ENCODE peak calls at places on chromosome 7, in six cellular contexts. G is IMR-90, E is AG09309, I is psoas muscle, L is neural progenitor cell, F is left ventricle myocardium inferior. U is an unnamed sample.

GRCh38 chr7:130699686-130700085 is 13.3 kb upstream of the TSGA13 start:
- DNase-seq in G (no peak), F (no peak), I (no peak), L (no peak), E (no peak), U (no peak)

GRCh38 chr7:48665361-48666135 is 258.8 kb upstream of the CDC14C start:
- DNase-seq in G (no peak), F (no peak), L (no peak), I (no peak), E (no peak), U (no peak)

GRCh38 chr7:10022957-10023356 is 950.7 kb upstream of the PHF14 start:
- DNase-seq in G (no peak), E (no peak), L (peak), I (no peak), F (no peak), U (peak)

GRCh38 chr7:2643386-2644229 is 11.8 kb downstream of the TTYH3 start:
- DNase-seq in L (no peak), E (no peak), I (no peak), F (no peak), G (no peak), U (no peak)

GRCh38 chr7:44325811-44326241 is 432 bp upstream of the CAMK2B start:
- DNase-seq in F (no peak), L (peak), G (no peak), E (no peak), I (no peak), U (no peak)

GRCh38 chr7:23266918-23267317 is 20.3 kb downstream of the GPNMB start:
- DNase-seq in F (no peak), I (no peak), G (no peak), L (no peak), E (no peak), U (no peak)

GRCh38 chr7:36289833-36290661 is 99.6 kb upstream of the ANLN start:
- DNase-seq in I (no peak), L (no peak), F (no peak), E (no peak), G (no peak), U (no peak)

GRCh38 chr7:7695418-7695817 is 23.0 kb downstream of the RPA3 start:
- DNase-seq in F (no peak), E (no peak), L (no peak), G (no peak), I (no peak), U (no peak)

GRCh38 chr7:135414850-135415439 is 95.0 kb downstream of the CNOT4 start:
- DNase-seq in G (peak), F (no peak), E (peak), L (peak), I (no peak), U (peak)

GRCh38 chr7:79909124-79909641 is 225.4 kb upstream of the GNAI1 start:
- DNase-seq in G (no peak), I (no peak), F (no peak), L (no peak), E (no peak), U (no peak)

GRCh38 chr7:128530855-128531104 is 54.2 kb downstream of the METTL2B start:
- DNase-seq in I (no peak), F (no peak), G (no peak), L (no peak), E (no peak), U (peak)

GRCh38 chr7:74598558-74598957 is 59.0 kb upstream of the GTF2I start:
- DNase-seq in E (peak), G (peak), F (no peak), L (no peak), I (no peak), U (no peak)

GRCh38 chr7:132650498-132650897 is 74.2 kb upstream of the PLXNA4 start:
- DNase-seq in E (peak), G (peak), I (no peak), F (no peak), L (no peak), U (peak)

GRCh38 chr7:54544356-54545240 is 2.4 kb downstream of the VSTM2A start:
- DNase-seq in E (no peak), G (no peak), L (peak), F (no peak), I (no peak), U (no peak)

GRCh38 chr7:8418627-8419245 is 14.7 kb upstream of the NXPH1 start:
- DNase-seq in G (peak), L (peak), E (peak), F (no peak), I (no peak), U (peak)

GRCh38 chr7:51354434-51354833 is 37.8 kb upstream of the COBL start:
- DNase-seq in G (no peak), E (no peak), I (no peak), F (no peak), L (no peak), U (no peak)

GRCh38 chr7:93147358-93147757 is 827 bp downstream of the SAMD9L start:
- DNase-seq in L (no peak), I (no peak), G (peak), F (peak), E (no peak), U (peak)

GRCh38 chr7:98733036-98733435 is 116.0 kb downstream of the NPTX2 start:
- DNase-seq in L (peak), E (no peak), I (no peak), G (peak), F (no peak), U (peak)

GRCh38 chr7:73718905-73719805 is at the start of gene STX1A:
- DNase-seq in F (peak), E (no peak), G (peak), I (peak), L (peak), U (peak)

GRCh38 chr7:122299624-122299934 is 5.0 kb downstream of the FEZF1 start:
- DNase-seq in L (peak), F (no peak), E (no peak), I (no peak), G (no peak), U (peak)
- H3K4me3 ChIP-seq in L (peak), F (peak), E (no peak), I (peak), G (no peak), U (peak)

DNA sequence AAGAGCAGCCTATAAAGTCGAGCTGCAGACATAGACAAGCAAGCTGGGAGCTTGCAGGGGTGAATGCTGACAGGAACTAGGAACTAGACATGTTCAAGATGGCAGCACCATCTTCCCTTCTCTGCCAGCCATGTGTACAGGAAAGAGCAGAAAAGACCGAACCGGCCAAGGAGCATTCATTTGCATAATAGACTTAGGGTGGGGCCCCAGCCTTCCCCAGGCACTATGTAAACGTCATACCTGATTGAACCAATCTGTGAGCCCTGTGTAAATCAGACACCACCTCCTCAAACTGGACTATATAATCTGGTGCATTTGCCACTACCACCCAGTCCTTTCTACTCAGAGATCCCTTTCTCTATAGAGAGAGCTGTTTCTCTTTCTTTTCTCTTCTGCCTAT is 106.9 kb upstream of the FAM3C start:
- DNase-seq in I (no peak), L (no peak), E (no peak), G (no peak), F (no peak), U (no peak)
- TF ChIP-seq CTCF in I (no peak), L (no peak), E (no peak), G (no peak), F (no peak), U (no peak)

DNA sequence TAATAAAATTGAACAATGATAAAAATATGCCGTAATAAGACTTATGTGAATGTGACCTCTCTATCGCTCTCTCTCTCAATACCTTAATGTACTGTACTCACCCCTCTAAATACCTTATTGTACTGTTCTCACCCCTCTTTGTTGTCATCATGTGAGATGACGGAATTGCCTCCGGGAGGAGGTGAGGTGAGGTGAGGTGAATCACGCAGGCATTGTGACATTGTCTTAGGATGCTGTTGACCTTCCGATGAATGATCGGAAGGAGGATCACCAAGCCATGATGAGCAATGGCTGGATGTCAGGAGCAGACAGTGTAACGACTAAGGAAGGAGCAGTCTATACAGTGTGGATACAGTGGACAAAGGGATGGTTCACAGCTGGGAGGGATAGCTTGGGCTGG is 87.4 kb upstream of the FAM20C start:
- DNase-seq in I (no peak), G (no peak), L (no peak), E (no peak), F (no peak), U (no peak)
- H3K4me3 ChIP-seq in I (no peak), G (no peak), L (no peak), E (no peak), F (no peak), U (no peak)

DNA sequence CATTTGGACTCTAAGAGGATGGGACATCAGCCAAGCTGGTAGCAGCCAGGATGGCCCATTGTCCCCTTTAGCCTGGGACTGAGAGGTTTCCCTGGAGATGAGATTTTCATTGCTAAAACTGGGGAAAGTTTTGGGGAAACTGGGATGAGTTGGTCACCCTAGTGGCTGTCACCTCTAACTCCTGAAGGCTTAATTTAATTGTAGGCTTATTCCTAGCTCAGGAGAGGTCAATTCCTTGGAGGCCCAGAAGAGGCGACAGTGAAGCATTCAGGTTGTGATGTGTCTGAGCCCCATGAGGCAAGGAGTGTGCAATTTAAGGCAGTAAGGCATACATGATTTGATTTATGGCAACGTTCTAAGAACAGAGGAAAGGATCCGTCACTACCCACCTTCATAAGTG is 24.9 kb upstream of the JAZF1 start:
- DNase-seq in I (no peak), G (no peak), F (no peak), L (no peak), E (no peak), U (no peak)
- TF ChIP-seq CTCF in I (no peak), G (no peak), F (no peak), L (peak), E (no peak), U (no peak)

DNA sequence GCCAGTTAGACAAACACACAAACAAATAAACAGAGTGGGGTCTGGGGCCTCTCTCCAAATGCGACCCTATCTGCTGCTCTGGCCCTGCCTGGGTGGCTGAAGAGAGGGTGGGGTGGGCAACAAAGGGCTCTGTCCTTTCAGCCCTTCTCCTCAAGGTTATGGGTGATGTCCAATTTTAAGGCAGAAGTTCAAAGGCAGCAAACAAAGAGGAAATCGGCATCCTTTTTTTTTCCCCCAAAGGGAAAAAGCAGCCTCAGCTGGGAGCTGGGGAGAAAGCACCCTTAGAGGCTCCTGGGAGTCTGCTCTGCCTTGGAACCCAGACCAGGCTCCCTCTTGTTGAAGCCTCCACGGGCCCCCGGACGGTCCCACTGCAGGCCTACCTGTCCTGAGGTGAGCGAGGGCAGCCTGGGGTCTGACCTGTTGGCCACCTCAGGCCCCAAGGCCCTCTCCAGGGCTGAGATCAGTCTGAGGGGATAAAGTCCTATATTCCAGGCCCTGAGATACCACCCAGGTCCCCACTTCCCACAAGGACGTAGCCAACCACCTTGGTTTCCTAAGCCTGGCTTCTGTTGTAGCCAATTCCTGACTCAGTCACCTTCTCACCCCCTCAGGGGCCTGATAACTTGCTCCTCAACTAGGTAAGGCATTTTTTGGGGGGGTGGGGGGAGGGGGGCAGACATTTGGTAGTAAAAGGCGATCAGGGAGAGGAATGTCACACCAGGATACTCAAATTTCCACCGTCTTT is 4.4 kb downstream of the HOXA11 start:
- DNase-seq in L (no peak), I (peak), G (no peak), F (no peak), E (no peak), U (no peak)
- H3K4me3 ChIP-seq in L (no peak), I (no peak), G (no peak), F (no peak), E (peak), U (no peak)

DNA sequence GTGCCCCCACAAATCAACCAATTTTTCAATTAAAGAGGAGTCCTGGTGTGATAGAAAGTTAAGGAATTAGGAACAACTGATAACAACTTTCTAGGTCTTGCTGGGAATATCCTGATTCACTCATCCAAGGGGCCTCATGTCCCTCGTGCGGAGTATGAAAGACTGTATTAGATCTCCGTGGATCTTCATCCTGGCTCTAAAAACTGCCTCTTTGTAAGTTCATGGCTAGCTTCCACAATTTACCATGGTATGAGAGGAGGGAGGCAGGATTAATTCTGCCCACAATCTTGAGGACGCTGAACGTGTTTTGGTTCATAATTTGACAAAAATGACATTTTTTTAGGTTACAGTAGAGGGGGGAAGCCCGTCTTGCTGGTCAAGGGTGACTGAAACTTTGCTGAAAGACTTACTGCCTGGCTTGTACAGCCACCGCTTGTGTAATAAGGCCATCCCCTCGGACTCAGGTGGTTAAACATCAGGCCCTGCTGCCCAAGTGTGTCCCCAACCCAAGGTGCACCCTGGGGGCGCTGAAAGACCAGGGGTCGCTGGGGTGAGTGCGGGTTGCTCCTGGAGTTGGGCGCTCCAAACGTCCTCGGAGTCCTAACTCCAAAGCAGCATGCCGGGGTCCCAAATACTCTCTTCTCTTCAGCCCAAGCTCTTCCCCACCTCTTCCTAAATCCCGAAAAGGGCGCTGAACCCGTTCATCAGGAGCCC is 750 bp downstream of the HIBADH start:
- DNase-seq in I (no peak), L (no peak), F (peak), E (no peak), G (peak), U (peak)
- TF ChIP-seq CTCF in I (no peak), L (no peak), F (no peak), E (no peak), G (peak), U (no peak)

GRCh38 chr7:29146082-29146706 is at the start of gene CPVL:
- DNase-seq in F (peak), I (peak), E (no peak), G (no peak), L (peak), U (peak)

GRCh38 chr7:29143698-29144203 is 2.6 kb downstream of the CPVL start:
- DNase-seq in E (no peak), G (no peak), L (no peak), I (no peak), F (no peak), U (no peak)

GRCh38 chr7:29146888-29147609 is 712 bp upstream of the CPVL start:
- DNase-seq in I (peak), F (peak), E (peak), G (no peak), L (peak), U (peak)

GRCh38 chr7:29147821-29148220 is 1.5 kb upstream of the CPVL start:
- DNase-seq in L (no peak), G (no peak), F (peak), E (no peak), I (no peak), U (no peak)

GRCh38 chr7:29145553-29146081 is 720 bp downstream of the CPVL start:
- DNase-seq in G (no peak), I (no peak), E (no peak), F (no peak), L (peak), U (no peak)
- H3K4me3 ChIP-seq in G (no peak), I (peak), E (no peak), F (peak), L (peak), U (peak)

U was measured in A673.